ENCODE peak calls at places on chromosomes 11 and 22, in nine cellular contexts. B, I, D, G, Q, M, K, O and N are unnamed samples.

GRCh38 chr11:92386577-92386976 is 162.0 kb downstream of the FAT3 start:
- DNase-seq in B (no peak), I (no peak), D (no peak), G (no peak), Q (no peak), M (no peak), K (no peak), O (no peak), N (no peak)

GRCh38 chr11:16669799-16670415 is 68.5 kb upstream of the C11orf58 start:
- DNase-seq in B (peak), I (no peak), D (no peak), G (no peak), Q (no peak), M (no peak), K (no peak), O (peak), N (peak)

GRCh38 chr11:67464411-67465189 is 4.5 kb downstream of the TMEM134 start:
- DNase-seq in B (peak), I (peak), D (peak), G (peak), Q (peak), M (peak), K (peak), O (no peak), N (no peak)

GRCh38 chr11:125934473-125934872 is 11.4 kb upstream of the VSIG10L2 start:
- DNase-seq in B (no peak), I (no peak), D (no peak), G (no peak), Q (no peak), M (no peak), K (no peak), O (no peak), N (no peak)

GRCh38 chr22:41822289-41823057 is 10.4 kb upstream of the SREBF2 start:
- DNase-seq in B (peak), I (peak), D (peak), G (no peak), Q (no peak), M (no peak), K (no peak), O (peak), N (peak)

GRCh38 chr11:101127699-101128570 is 1.7 kb downstream of the PGR start:
- DNase-seq in B (no peak), I (peak), D (no peak), G (no peak), Q (peak), M (peak), K (peak), O (no peak), N (no peak)

GRCh38 chr11:122209619-122210377 is 93.8 kb upstream of the BLID start:
- DNase-seq in B (peak), I (peak), D (peak), G (no peak), Q (peak), M (peak), K (no peak), O (no peak), N (peak)

GRCh38 chr11:68335693-68336092 is 23.3 kb downstream of the LRP5 start:
- DNase-seq in B (no peak), I (no peak), D (no peak), G (no peak), Q (no peak), M (no peak), K (no peak), O (no peak), N (no peak)

GRCh38 chr22:45263790-45264269 is 20.9 kb upstream of the UPK3A start:
- DNase-seq in B (peak), I (peak), D (peak), G (no peak), Q (peak), M (peak), K (peak), O (peak), N (no peak)

GRCh38 chr22:19060356-19061009 is 61.7 kb downstream of the DGCR2 start:
- DNase-seq in B (no peak), I (peak), D (no peak), G (no peak), Q (no peak), M (no peak), K (no peak), O (no peak), N (peak)

GRCh38 chr22:49063040-49063329 is 764.7 kb downstream of the BRD1 start:
- DNase-seq in B (no peak), I (no peak), D (no peak), G (no peak), Q (no peak), M (no peak), K (no peak), O (no peak), N (no peak)

GRCh38 chr11:4146070-4146764 is 51.6 kb downstream of the RRM1 start:
- DNase-seq in B (no peak), I (no peak), D (no peak), G (no peak), Q (no peak), M (no peak), K (no peak), O (no peak), N (no peak)

GRCh38 chr11:1892116-1892515 is 421 bp upstream of the PRR33 start:
- DNase-seq in B (no peak), I (no peak), D (no peak), G (no peak), Q (no peak), M (no peak), K (no peak), O (no peak), N (no peak)

GRCh38 chr11:75931124-75931523 is 116.1 kb downstream of the UVRAG start:
- DNase-seq in B (peak), I (peak), D (peak), G (no peak), Q (no peak), M (no peak), K (no peak), O (no peak), N (no peak)

GRCh38 chr22:48188211-48188845 is 1425.9 kb downstream of the TBC1D22A start:
- DNase-seq in B (no peak), I (no peak), D (no peak), G (no peak), Q (no peak), M (no peak), K (no peak), O (no peak), N (no peak)

DNA sequence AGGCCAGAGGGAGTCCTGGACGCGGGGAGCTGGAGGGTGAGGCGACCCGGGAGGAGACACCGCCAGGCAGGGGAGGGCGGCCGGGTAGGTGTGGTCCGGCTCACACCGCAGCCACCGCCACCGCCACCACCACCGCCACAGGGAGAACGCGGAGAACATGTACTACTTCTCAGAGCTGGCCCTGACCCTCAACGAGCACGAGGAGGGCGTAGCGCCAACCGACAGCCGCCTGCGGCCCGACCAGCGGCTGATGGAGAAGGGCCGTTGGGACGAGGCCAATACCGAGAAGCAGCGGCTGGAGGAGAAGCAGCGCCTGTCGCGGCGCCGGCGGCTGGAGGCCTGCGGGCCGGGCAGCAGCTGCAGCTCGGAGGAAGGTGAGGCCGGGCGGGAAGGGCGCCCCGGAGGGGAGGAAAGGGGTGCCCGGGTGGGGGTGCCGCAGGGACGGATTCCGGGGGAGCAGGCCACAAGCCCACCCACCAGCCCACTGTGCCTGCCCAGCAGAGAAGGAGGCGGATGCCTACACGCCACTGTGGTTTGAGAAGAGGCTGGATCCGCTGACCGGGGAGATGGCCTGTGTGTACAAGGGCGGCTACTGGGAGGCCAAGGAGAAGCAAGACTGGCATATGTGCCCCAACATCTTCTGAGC is 62.8 kb downstream of the MORC2 start:
- DNase-seq in B (no peak), I (no peak), D (no peak), G (no peak), Q (no peak), M (no peak), K (no peak), O (no peak), N (no peak)
- H3K4me3 ChIP-seq in B (no peak), I (no peak), D (no peak), G (no peak), Q (no peak), M (no peak), K (no peak), O (no peak), N (no peak)

GRCh38 chr11:28146123-28146751 is 38.0 kb downstream of the METTL15 start:
- DNase-seq in B (peak), I (peak), D (peak), G (no peak), Q (no peak), M (no peak), K (no peak), O (peak), N (peak)

GRCh38 chr11:28139848-28140415 is 31.7 kb downstream of the METTL15 start:
- DNase-seq in B (no peak), I (no peak), D (no peak), G (no peak), Q (no peak), M (no peak), K (no peak), O (no peak), N (no peak)

GRCh38 chr11:28140689-28141455 is 32.7 kb downstream of the METTL15 start:
- DNase-seq in B (no peak), I (no peak), D (no peak), G (no peak), Q (no peak), M (no peak), K (no peak), O (no peak), N (no peak)

GRCh38 chr11:28142724-28143123 is 34.5 kb downstream of the METTL15 start:
- DNase-seq in B (peak), I (no peak), D (no peak), G (no peak), Q (no peak), M (no peak), K (no peak), O (no peak), N (no peak)

DNA sequence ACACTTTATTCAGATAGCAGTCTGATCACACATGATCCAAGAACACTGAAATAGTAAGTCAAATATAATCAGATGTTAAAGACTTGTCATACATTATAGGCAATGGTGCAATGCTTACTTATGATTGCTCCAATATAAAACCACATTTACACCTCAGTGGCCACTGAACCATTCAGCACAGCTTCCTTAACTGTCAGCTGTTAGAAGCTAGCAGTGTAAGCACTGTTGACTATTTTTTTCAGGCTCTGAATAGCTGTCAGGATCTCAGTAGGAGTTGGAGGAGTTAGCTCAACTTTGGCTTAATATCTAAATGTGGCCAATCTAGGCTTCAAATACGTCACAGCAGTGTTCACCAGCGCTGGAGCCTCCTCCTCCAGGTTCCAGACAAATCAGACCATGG is 36.6 kb downstream of the METTL15 start:
- DNase-seq in B (peak), I (peak), D (peak), G (no peak), Q (no peak), M (no peak), K (no peak), O (no peak), N (peak)
- TF ChIP-seq CTCF in B (no peak), I (no peak), D (no peak), G (no peak), Q (no peak), M (no peak), K (no peak), O (no peak), N (no peak)

GRCh38 chr22:27782065-27782464 is 19.5 kb downstream of the MN1 start:
- DNase-seq in B (no peak), I (no peak), D (no peak), G (no peak), Q (no peak), M (no peak), K (no peak), O (no peak), N (no peak)
- H3K4me3 ChIP-seq in B (no peak), I (no peak), D (no peak), G (no peak), Q (no peak), M (no peak), K (no peak), O (no peak), N (no peak)

GRCh38 chr22:36982136-36982535 is 37.1 kb downstream of the TST start:
- DNase-seq in B (no peak), I (no peak), D (no peak), G (no peak), Q (no peak), M (no peak), K (no peak), O (no peak), N (no peak)
- TF ChIP-seq CTCF in B (peak), I (no peak), D (no peak), G (no peak), Q (no peak), M (no peak), K (no peak), O (peak), N (no peak)